ENCODE peak calls at places on chromosomes 11 and 22, in seven cellular contexts. H is fibroblast of lung; M is RPMI7951; W is stimulated activated CD4-positive, alpha-beta T cell treated with anti-CD3 and anti-CD28 coated beads, TNF-alpha, amount 100 ng/mL, for 24 hours; J is cardiac fibroblast; F is activated T-cell treated with anti-CD3 and anti-CD28 coated beads, Interleukin-2, amount 50 U/mL, for 48 hours; O is HCT116. Z is an unnamed sample.

GRCh38 chr22:23245045-23245798 is 64.9 kb downstream of the BCR start:
- DNase-seq in H (peak; percentile 76), M (peak; percentile 87), W (no peak), J (peak; percentile 22), F (peak; percentile 35), O (no peak), Z (peak; percentile 80)

GRCh38 chr22:40044870-40045834 is 50.4 kb downstream of the FAM83F start:
- DNase-seq in H (peak; percentile 24), M (peak; percentile 32), W (peak; percentile 75), J (peak; percentile 38), F (peak; percentile 85), O (no peak), Z (peak; percentile 31)

GRCh38 chr11:78465169-78465942 is 47.7 kb upstream of the GAB2 start:
- DNase-seq in H (no peak), M (no peak), W (no peak), J (no peak), F (peak; percentile 60), O (no peak), Z (no peak)

GRCh38 chr11:88103337-88104206 is 71.7 kb downstream of the RAB38 start:
- DNase-seq in H (peak; percentile 67), M (peak; percentile 82), W (peak; percentile 2), J (peak; percentile 81), F (peak; percentile 31), O (peak; percentile 85), Z (peak; percentile 69)

GRCh38 chr11:77074205-77074604 is 7.4 kb downstream of the CAPN5 start:
- DNase-seq in H (no peak), M (no peak), W (no peak), J (no peak), F (peak; percentile 13), O (no peak), Z (peak; percentile 42)

GRCh38 chr11:65794570-65795510 is 8.0 kb downstream of the OVOL1 start:
- DNase-seq in H (no peak), M (no peak), W (no peak), J (no peak), F (no peak), O (no peak), Z (no peak)

GRCh38 chr22:49052023-49052538 is 775.6 kb downstream of the BRD1 start:
- DNase-seq in H (peak; percentile 6), M (no peak), W (peak; percentile 27), J (no peak), F (peak; percentile 77), O (no peak), Z (peak; percentile 41)

GRCh38 chr22:17213976-17214375 is 5.3 kb downstream of the ADA2 start:
- DNase-seq in H (peak; percentile 7), M (no peak), W (peak; percentile 28), J (peak; percentile 60), F (peak; percentile 62), O (peak; percentile 40), Z (peak; percentile 32)

GRCh38 chr11:65887723-65888162 is 528 bp downstream of the FIBP start:
- DNase-seq in H (no peak), M (no peak), W (no peak), J (peak; percentile 61), F (no peak), O (no peak), Z (no peak)

GRCh38 chr22:23045461-23045860 is 24.9 kb upstream of the GNAZ start:
- DNase-seq in H (no peak), M (no peak), W (no peak), J (no peak), F (no peak), O (no peak), Z (no peak)

GRCh38 chr11:106983251-106983650 is 35.0 kb downstream of the GUCY1A2 start:
- DNase-seq in H (no peak), M (no peak), W (no peak), J (no peak), F (no peak), O (no peak), Z (no peak)

GRCh38 chr22:37245740-37246139 is 1.7 kb upstream of the RAC2 start:
- DNase-seq in H (no peak), M (no peak), W (no peak), J (no peak), F (no peak), O (no peak), Z (no peak)

GRCh38 chr11:73189315-73189714 is 28.8 kb upstream of the P2RY2 start:
- DNase-seq in H (no peak), M (no peak), W (no peak), J (no peak), F (no peak), O (no peak), Z (no peak)

GRCh38 chr11:134040386-134041297 is 28.2 kb upstream of the JAM3 start:
- DNase-seq in H (peak; percentile 90), M (peak; percentile 88), W (no peak), J (peak; percentile 83), F (no peak), O (no peak), Z (no peak)

GRCh38 chr11:44564653-44565007 is 833 bp upstream of the CD82 start:
- DNase-seq in H (peak; percentile 84), M (peak; percentile 85), W (no peak), J (peak; percentile 93), F (no peak), O (no peak), Z (peak; percentile 96)

GRCh38 chr11:117230981-117231636 is 764 bp downstream of the PCSK7 start:
- DNase-seq in H (no peak), M (no peak), W (no peak), J (no peak), F (no peak), O (no peak), Z (no peak)

GRCh38 chr11:119025978-119026766 is 4.5 kb downstream of the SLC37A4 start:
- DNase-seq in H (no peak), M (no peak), W (no peak), J (no peak), F (no peak), O (no peak), Z (no peak)

GRCh38 chr11:85752890-85753581 is 57.9 kb downstream of the SYTL2 start:
- DNase-seq in H (no peak), M (no peak), W (peak; percentile 80), J (no peak), F (peak; percentile 85), O (no peak), Z (no peak)

GRCh38 chr22:27987557-27987956 is 68.5 kb upstream of the PITPNB start:
- DNase-seq in H (peak; percentile 96), M (peak; percentile 80), W (no peak), J (peak; percentile 45), F (peak; percentile 16), O (no peak), Z (peak; percentile 7)

GRCh38 chr11:29306527-29306926 is 710.3 kb downstream of the KCNA4 start:
- DNase-seq in H (peak; percentile 98), M (peak; percentile 96), W (no peak), J (peak; percentile 94), F (no peak), O (no peak), Z (peak; percentile 94)

GRCh38 chr11:114525682-114526081 is 34.0 kb downstream of the NXPE1 start:
- DNase-seq in H (no peak), M (no peak), W (no peak), J (no peak), F (no peak), O (no peak), Z (no peak)

GRCh38 chr22:40898850-40899357 is 37.0 kb upstream of the DNAJB7 start:
- DNase-seq in H (peak; percentile 58), M (peak; percentile 67), W (peak; percentile 9), J (peak; percentile 72), F (peak; percentile 27), O (peak; percentile 23), Z (no peak)

GRCh38 chr22:42281706-42282251 is 11.3 kb upstream of the TCF20 start:
- DNase-seq in H (no peak), M (no peak), W (no peak), J (no peak), F (no peak), O (no peak), Z (no peak)

GRCh38 chr22:49368976-49369725 is 458.5 kb downstream of the BRD1 start:
- DNase-seq in H (no peak), M (no peak), W (no peak), J (no peak), F (no peak), O (no peak), Z (peak; percentile 42)

GRCh38 chr11:2305862-2306823 is 4.3 kb downstream of the TSPAN32 start:
- DNase-seq in H (peak; percentile 85), M (peak; percentile 87), W (no peak), J (peak; percentile 67), F (peak; percentile 62), O (no peak), Z (peak; percentile 89)

Z was measured in MG63.